ENCODE peak calls at places on chromosome 16, in seven cellular contexts. B, A, X, N, W, E and H are unnamed samples.

GRCh38 chr16:82995286-82995926 is 368.6 kb downstream of the CDH13 start:
- DNase-seq in B (no peak), A (no peak), X (no peak), N (no peak), W (no peak), E (no peak), H (no peak)

GRCh38 chr16:28491080-28491969 is 549 bp downstream of the CLN3 start:
- DNase-seq in B (peak; percentile 55), A (peak; percentile 53), X (peak; percentile 43), N (peak; percentile 49), W (peak; percentile 49), E (peak; percentile 21), H (peak; percentile 37)

GRCh38 chr16:64590516-64590915 is 531.3 kb downstream of the CDH11 start:
- DNase-seq in B (no peak), A (no peak), X (no peak), N (no peak), W (no peak), E (no peak), H (no peak)

GRCh38 chr16:77675464-77676324 is 46.6 kb upstream of the NUDT7 start:
- DNase-seq in B (peak; percentile 82), A (peak; percentile 71), X (peak; percentile 41), N (peak; percentile 74), W (peak; percentile 74), E (peak; percentile 75), H (peak; percentile 65)

GRCh38 chr16:78992001-78992400 is 608.5 kb downstream of the MAF start:
- DNase-seq in B (no peak), A (no peak), X (no peak), N (no peak), W (no peak), E (no peak), H (no peak)

GRCh38 chr16:69934044-69934443 is 17.1 kb upstream of the CLEC18A start:
- DNase-seq in B (no peak), A (no peak), X (no peak), N (no peak), W (no peak), E (no peak), H (no peak)

GRCh38 chr16:11045846-11046245 is 101.5 kb downstream of the CLEC16A start:
- DNase-seq in B (no peak), A (no peak), X (no peak), N (no peak), W (no peak), E (no peak), H (no peak)

GRCh38 chr16:28531777-28532744 is 6.7 kb downstream of the NUPR1 start:
- DNase-seq in B (peak; percentile 93), A (peak; percentile 86), X (no peak), N (peak; percentile 90), W (peak; percentile 84), E (no peak), H (peak; percentile 85)

GRCh38 chr16:48911700-48912099 is 301.7 kb upstream of the N4BP1 start:
- DNase-seq in B (no peak), A (no peak), X (no peak), N (no peak), W (no peak), E (no peak), H (no peak)

GRCh38 chr16:88196471-88197400 is 186.0 kb upstream of the ZNF469 start:
- DNase-seq in B (no peak), A (no peak), X (no peak), N (no peak), W (no peak), E (no peak), H (no peak)

GRCh38 chr16:71626018-71626857 is at the start of gene MARVELD3:
- DNase-seq in B (peak; percentile 97), A (peak; percentile 94), X (peak; percentile 17), N (no peak), W (peak; percentile 46), E (peak; percentile 94), H (no peak)

GRCh38 chr16:11064202-11064540 is 119.8 kb downstream of the CLEC16A start:
- DNase-seq in B (no peak), A (no peak), X (no peak), N (no peak), W (no peak), E (no peak), H (no peak)

GRCh38 chr16:29674188-29674587 is 4.8 kb upstream of the QPRT start:
- DNase-seq in B (peak; percentile 24), A (peak; percentile 71), X (no peak), N (peak; percentile 83), W (no peak), E (peak; percentile 22), H (peak; percentile 60)

GRCh38 chr16:49335828-49336227 is 37.8 kb upstream of the C16orf78 start:
- DNase-seq in B (no peak), A (no peak), X (no peak), N (no peak), W (no peak), E (no peak), H (no peak)

GRCh38 chr16:8768701-8769100 is 28.7 kb downstream of the TMEM186 start:
- DNase-seq in B (no peak), A (no peak), X (no peak), N (no peak), W (no peak), E (no peak), H (no peak)

GRCh38 chr16:76311260-76311659 is 34.1 kb downstream of the CNTNAP4 start:
- DNase-seq in B (no peak), A (no peak), X (no peak), N (no peak), W (no peak), E (no peak), H (no peak)

GRCh38 chr16:10728035-10728462 is 15.6 kb upstream of the NUBP1 start:
- DNase-seq in B (peak; percentile 31), A (peak; percentile 42), X (no peak), N (peak; percentile 55), W (peak; percentile 70), E (no peak), H (peak; percentile 34)

GRCh38 chr16:19972111-19972510 is 87.5 kb upstream of the GPRC5B start:
- DNase-seq in B (no peak), A (no peak), X (no peak), N (no peak), W (no peak), E (no peak), H (no peak)

GRCh38 chr16:3580686-3581085 is 3.5 kb upstream of the NLRC3 start:
- DNase-seq in B (no peak), A (no peak), X (no peak), N (no peak), W (no peak), E (no peak), H (no peak)
- H3K27ac ChIP-seq in B (no peak overlapping the region), A (no peak overlapping the region), X (no peak overlapping the region), N (no peak overlapping the region), W (no peak overlapping the region), E (no peak overlapping the region), H (no peak overlapping the region)

GRCh38 chr16:85901760-85902365 is 2.9 kb downstream of the IRF8 start:
- DNase-seq in B (no peak), A (no peak), X (no peak), N (no peak), W (no peak), E (no peak), H (no peak)

GRCh38 chr16:85898521-85899442 is at the start of gene IRF8:
- DNase-seq in B (peak; percentile 74), A (peak; percentile 87), X (no peak), N (peak; percentile 58), W (no peak), E (peak; percentile 17), H (peak; percentile 91)

GRCh38 chr16:85899444-85899843 is 482 bp downstream of the IRF8 start:
- DNase-seq in B (no peak), A (no peak), X (no peak), N (no peak), W (no peak), E (no peak), H (no peak)

GRCh38 chr16:85901110-85901509 is 2.1 kb downstream of the IRF8 start:
- DNase-seq in B (no peak), A (no peak), X (no peak), N (no peak), W (no peak), E (no peak), H (no peak)

GRCh38 chr16:85900031-85900792 is 1.2 kb downstream of the IRF8 start:
- DNase-seq in B (peak; percentile 32), A (no peak), X (no peak), N (no peak), W (no peak), E (no peak), H (no peak)
- TF ChIP-seq POLR2A in B (no peak), A (no peak), X (no peak), N (no peak), W (no peak), E (no peak), H (no peak)

GRCh38 chr16:57778658-57779057 is 23.6 kb downstream of the KIFC3 start:
- DNase-seq in B (no peak), A (no peak), X (no peak), N (no peak), W (no peak), E (no peak), H (no peak)

GRCh38 chr16:57783883-57784282 is 18.4 kb downstream of the KIFC3 start:
- DNase-seq in B (no peak), A (no peak), X (no peak), N (no peak), W (no peak), E (no peak), H (peak; percentile 15)

GRCh38 chr16:57781741-57782606 is 20.3 kb downstream of the KIFC3 start:
- DNase-seq in B (no peak), A (no peak), X (no peak), N (no peak), W (peak; percentile 94), E (no peak), H (no peak)

GRCh38 chr16:57783116-57783515 is 19.2 kb downstream of the KIFC3 start:
- DNase-seq in B (no peak), A (no peak), X (no peak), N (no peak), W (no peak), E (no peak), H (no peak)

GRCh38 chr16:57781349-57781740 is 20.9 kb downstream of the KIFC3 start:
- DNase-seq in B (no peak), A (no peak), X (no peak), N (no peak), W (no peak), E (no peak), H (no peak)
- H3K27ac ChIP-seq in B (no peak overlapping the region), A (no peak overlapping the region), X (peak overlapping the region; percentile 76), N (no peak overlapping the region), W (peak overlapping the region; percentile 81), E (no peak overlapping the region), H (no peak overlapping the region)

GRCh38 chr16:31352344-31353115 is 2.4 kb upstream of the ITGAX start:
- DNase-seq in B (no peak), A (no peak), X (no peak), N (no peak), W (no peak), E (no peak), H (no peak)

GRCh38 chr16:31356566-31357323 is 1.8 kb downstream of the ITGAX start:
- DNase-seq in B (no peak), A (no peak), X (no peak), N (no peak), W (no peak), E (no peak), H (no peak)

GRCh38 chr16:31351937-31352315 is 3.0 kb upstream of the ITGAX start:
- DNase-seq in B (no peak), A (no peak), X (no peak), N (no peak), W (no peak), E (no peak), H (no peak)

GRCh38 chr16:31355701-31356100 is 725 bp downstream of the ITGAX start:
- DNase-seq in B (no peak), A (no peak), X (no peak), N (no peak), W (no peak), E (no peak), H (no peak)

GRCh38 chr16:31354394-31355291 is at the start of gene ITGAX:
- DNase-seq in B (peak; percentile 27), A (peak; percentile 52), X (peak; percentile 35), N (peak; percentile 51), W (no peak), E (no peak), H (peak; percentile 68)
- TF ChIP-seq POLR2A in B (no peak), A (no peak), X (no peak), N (no peak), W (no peak), E (peak; percentile 22), H (no peak)